ENCODE peak calls at places on chromosomes 13 and 19, in six cellular contexts. O, C, A, X, I and B are unnamed samples.
A peak's percentile ranks its signal among the peaks of the same experiment; 100 is the strongest.

GRCh38 chr13:28434934-28435333 is 60.0 kb downstream of the FLT1 start:
- DNase-seq in O (no peak), A (peak; percentile 36), I (no peak), C (no peak), X (no peak), B (no peak)

GRCh38 chr13:25112856-25113255 is 16.9 kb downstream of the PABPC3 start:
- DNase-seq in I (no peak), C (no peak), X (no peak), A (no peak), O (no peak), B (no peak)

GRCh38 chr13:44132710-44133109 is 240.9 kb upstream of the SERP2 start:
- DNase-seq in O (no peak), I (no peak), A (peak; percentile 71), X (no peak), C (no peak), B (peak; percentile 38)

GRCh38 chr19:47093841-47094240 is 19.7 kb downstream of the ZC3H4 start:
- DNase-seq in C (no peak), O (no peak), I (no peak), X (no peak), A (no peak), B (no peak)

GRCh38 chr13:51229731-51230130 is 7.5 kb downstream of the FAM124A start:
- DNase-seq in I (no peak), O (no peak), C (no peak), A (no peak), X (no peak), B (no peak)

GRCh38 chr13:66888698-66889097 is 341.4 kb downstream of the PCDH9 start:
- DNase-seq in O (no peak), C (no peak), X (no peak), I (no peak), A (peak; percentile 18), B (no peak)

GRCh38 chr13:71525004-71525403 is 342.0 kb downstream of the DACH1 start:
- DNase-seq in X (no peak), O (no peak), A (no peak), I (no peak), C (no peak), B (no peak)

GRCh38 chr19:53655042-53655665 is 23.4 kb downstream of the DPRX start:
- DNase-seq in A (no peak), C (no peak), X (no peak), O (no peak), I (no peak), B (no peak)

GRCh38 chr19:3849787-3850186 is 19.1 kb downstream of the ZFR2 start:
- DNase-seq in X (peak; percentile 49), A (no peak), C (no peak), O (no peak), I (no peak), B (no peak)

GRCh38 chr19:3840804-3841203 is 28.0 kb downstream of the ZFR2 start:
- DNase-seq in O (no peak), X (no peak), C (no peak), I (no peak), A (no peak), B (no peak)

GRCh38 chr19:3849092-3849491 is 19.7 kb downstream of the ZFR2 start:
- DNase-seq in C (no peak), O (no peak), X (peak; percentile 81), A (no peak), I (peak; percentile 33), B (peak; percentile 65)

GRCh38 chr19:3842948-3843347 is 25.9 kb downstream of the ZFR2 start:
- DNase-seq in C (no peak), A (no peak), O (no peak), X (no peak), I (no peak), B (no peak)

DNA sequence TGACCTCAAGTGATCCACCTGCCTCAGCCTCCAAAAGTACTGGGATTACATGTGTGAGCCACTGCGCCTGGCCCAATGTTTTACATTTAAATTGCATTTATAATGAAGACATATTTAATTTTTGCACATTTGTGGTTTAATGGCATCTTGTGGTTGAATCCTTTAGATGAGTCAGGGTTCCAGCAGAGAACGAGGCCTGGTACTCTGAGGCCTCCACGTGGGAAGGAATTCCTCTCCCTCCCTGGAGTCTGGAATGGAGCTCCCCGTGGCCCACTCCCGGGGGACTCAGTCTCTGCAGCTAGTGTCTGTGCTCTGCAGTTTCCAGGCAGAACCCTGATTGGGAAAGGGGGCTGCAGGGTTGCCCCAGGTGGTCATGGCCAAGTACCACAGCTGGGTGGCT is 24.2 kb downstream of the ZFR2 start:
- DNase-seq in O (no peak), A (peak; percentile 8), C (no peak), X (no peak), I (no peak), B (no peak)
- TF ChIP-seq CEBPB in O (no peak), A (no peak), C (no peak), X (no peak), I (no peak), B (no peak)

GRCh38 chr13:110445183-110445582 is 116.3 kb downstream of the RAB20 start:
- DNase-seq in X (no peak), A (peak; percentile 77), I (no peak), C (no peak), O (no peak), B (no peak)
- H3K4me2 ChIP-seq in X (no peak overlapping the region), A (no peak overlapping the region), I (no peak overlapping the region), C (no peak overlapping the region), O (no peak overlapping the region), B (no peak overlapping the region)

DNA sequence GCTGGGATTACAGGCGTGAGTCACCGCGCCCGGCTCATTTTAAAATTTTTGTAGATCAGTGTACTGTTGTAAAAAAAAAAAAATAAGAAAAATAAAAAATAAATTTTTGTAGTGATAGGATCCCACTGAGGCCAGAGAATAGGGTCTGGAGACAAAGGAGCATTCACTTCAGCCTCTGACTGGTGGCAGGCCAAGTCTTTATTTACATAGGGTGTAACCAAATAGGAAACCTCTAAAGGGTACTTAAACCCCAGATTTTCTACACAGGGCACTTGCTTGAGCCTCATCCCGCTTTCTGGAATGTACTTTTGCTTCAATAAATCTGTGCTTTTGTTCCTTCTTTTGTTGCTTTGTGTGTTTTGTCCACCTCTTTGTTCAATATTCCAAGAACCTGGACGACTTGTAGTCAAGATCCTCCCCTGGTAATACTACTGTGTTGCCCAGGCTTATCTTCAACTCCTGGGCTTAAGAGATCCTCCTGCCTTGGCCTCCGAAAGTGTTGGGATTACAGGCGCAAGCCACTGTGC is 2.1 kb upstream of the PDCD2L start:
- DNase-seq in O (no peak), X (no peak), A (no peak), I (peak; percentile 60), C (no peak), B (no peak)
- TF ChIP-seq CEBPB in O (no peak), X (no peak), A (no peak), I (no peak), C (no peak), B (no peak)

GRCh38 chr13:60758637-60759036 is 361.6 kb downstream of the TDRD3 start:
- DNase-seq in I (no peak), A (no peak), X (no peak), C (no peak), O (no peak), B (no peak)
- H3K4me2 ChIP-seq in I (no peak overlapping the region), A (no peak overlapping the region), X (no peak overlapping the region), C (no peak overlapping the region), O (no peak overlapping the region), B (no peak overlapping the region)

GRCh38 chr19:7542556-7543348 is 7.2 kb downstream of the PNPLA6 start:
- DNase-seq in X (no peak), O (no peak), C (no peak), I (no peak), A (no peak), B (no peak)

GRCh38 chr19:7544626-7545025 is 9.1 kb downstream of the PNPLA6 start:
- DNase-seq in I (no peak), O (no peak), C (no peak), X (no peak), A (no peak), B (no peak)

GRCh38 chr19:7545904-7546303 is 10.4 kb downstream of the PNPLA6 start:
- DNase-seq in A (no peak), O (no peak), I (no peak), C (no peak), X (no peak), B (no peak)

GRCh38 chr19:7547153-7547552 is 11.6 kb downstream of the PNPLA6 start:
- DNase-seq in X (no peak), O (no peak), C (no peak), A (no peak), I (no peak), B (no peak)

GRCh38 chr19:7545295-7545694 is 9.8 kb downstream of the PNPLA6 start:
- DNase-seq in O (no peak), A (no peak), X (no peak), C (no peak), I (no peak), B (no peak)
- TF ChIP-seq CEBPB in O (no peak), A (no peak), X (no peak), C (no peak), I (no peak), B (no peak)